ENCODE peak calls at places on chromosome 4, in seven cellular contexts. P is heart right ventricle, H is upper lobe of right lung, F is thoracic aorta, U is sigmoid colon, D is SK-N-SH, S is cardiac muscle cell. C is an unnamed sample. For H3K4me1 and H3K36me3, the result is how much of the 10 kb centered on the place peaks cover.

GRCh38 chr4:138449938-138450337 is 207.8 kb upstream of the SLC7A11 start:
- DNase-seq in P (no peak), H (no peak), F (no peak), U (no peak), D (peak), S (no peak), C (no peak)

GRCh38 chr4:184688447-184688846 is 38.9 kb downstream of the PRIMPOL start:
- DNase-seq in P (no peak), H (no peak), F (no peak), U (no peak), D (no peak), S (no peak), C (no peak)

GRCh38 chr4:23818097-23818648 is 71.7 kb downstream of the PPARGC1A start:
- DNase-seq in P (no peak), H (no peak), F (no peak), U (no peak), D (no peak), S (peak), C (no peak)

GRCh38 chr4:905485-906214 is 26.5 kb downstream of the GAK start:
- DNase-seq in P (no peak), H (no peak), F (no peak), U (no peak), D (no peak), S (no peak), C (no peak)

GRCh38 chr4:156949373-156949814 is 22.2 kb downstream of the PDGFC start:
- DNase-seq in P (no peak), H (no peak), F (no peak), U (no peak), D (no peak), S (no peak), C (no peak)

GRCh38 chr4:119142837-119143236 is 7.2 kb downstream of the MYOZ2 start:
- DNase-seq in P (no peak), H (no peak), F (no peak), U (no peak), D (no peak), S (no peak), C (no peak)

GRCh38 chr4:7366958-7367353 is 67.8 kb downstream of the PSAPL1 start:
- DNase-seq in P (no peak), H (no peak), F (no peak), U (peak), D (no peak), S (no peak), C (no peak)

GRCh38 chr4:12036450-12036849 is 607.8 kb upstream of the HS3ST1 start:
- DNase-seq in P (peak), H (no peak), F (no peak), U (no peak), D (no peak), S (no peak), C (no peak)

GRCh38 chr4:34644716-34645115 is 1599.6 kb downstream of the ARAP2 start:
- DNase-seq in P (no peak), H (no peak), F (no peak), U (no peak), D (no peak), S (no peak), C (no peak)

GRCh38 chr4:158805628-158806471 is 37.0 kb downstream of the FNIP2 start:
- DNase-seq in P (no peak), H (no peak), F (no peak), U (no peak), D (peak), S (peak), C (no peak)

GRCh38 chr4:99651370-99651769 is 6.3 kb downstream of the C4orf54 start:
- DNase-seq in P (no peak), H (no peak), F (no peak), U (no peak), D (peak), S (no peak), C (no peak)

GRCh38 chr4:991451-992296 is 1.5 kb downstream of the SLC26A1 start:
- DNase-seq in P (no peak), H (no peak), F (no peak), U (no peak), D (no peak), S (no peak), C (no peak)

GRCh38 chr4:3371038-3371437 is 70.7 kb upstream of the HGFAC start:
- DNase-seq in P (no peak), H (no peak), F (no peak), U (peak), D (peak), S (peak), C (no peak)

GRCh38 chr4:144816668-144817067 is 170.7 kb downstream of the HHIP start:
- DNase-seq in P (no peak), H (no peak), F (no peak), U (no peak), D (no peak), S (no peak), C (no peak)

GRCh38 chr4:38013461-38014366 is 53.5 kb downstream of the PTTG2 start:
- DNase-seq in P (peak), H (no peak), F (no peak), U (peak), D (no peak), S (no peak), C (no peak)

GRCh38 chr4:104549736-104550135 is 55.0 kb upstream of the CXXC4 start:
- DNase-seq in P (no peak), H (no peak), F (no peak), U (no peak), D (no peak), S (no peak), C (no peak)

GRCh38 chr4:25563071-25563564 is 92.5 kb upstream of the SLC34A2 start:
- DNase-seq in P (no peak), H (peak), F (no peak), U (no peak), D (no peak), S (no peak), C (no peak)

GRCh38 chr4:135741583-135741982 is 1540.0 kb upstream of the PABPC4L start:
- DNase-seq in P (no peak), H (no peak), F (no peak), U (no peak), D (no peak), S (no peak), C (no peak)

DNA sequence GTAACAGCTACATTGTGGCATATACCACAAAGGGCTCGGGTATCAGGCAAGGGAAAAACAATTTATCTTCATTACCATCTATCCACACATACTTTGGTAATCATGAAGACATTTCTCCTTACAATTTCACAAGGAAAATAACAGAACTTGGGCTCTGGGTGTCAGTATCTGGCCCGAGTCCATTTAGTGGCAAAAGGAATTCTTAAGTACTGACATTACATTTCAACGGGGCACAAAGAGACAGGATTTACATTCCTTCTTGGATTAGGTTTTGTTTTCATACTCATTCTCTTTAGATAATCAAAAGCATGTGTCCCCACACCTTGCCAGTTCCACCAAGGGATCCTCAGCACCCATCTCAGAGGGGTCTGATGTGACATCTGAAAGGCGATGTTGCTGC is 118.4 kb downstream of the PALLD start:
- DNase-seq in P (no peak), H (no peak), F (no peak), U (no peak), D (no peak), S (no peak), C (no peak)
- H3K4me1 ChIP-seq in P (under half), H (under half), F (under half), U (under half), D (under half), S (under half), C (under half)

DNA sequence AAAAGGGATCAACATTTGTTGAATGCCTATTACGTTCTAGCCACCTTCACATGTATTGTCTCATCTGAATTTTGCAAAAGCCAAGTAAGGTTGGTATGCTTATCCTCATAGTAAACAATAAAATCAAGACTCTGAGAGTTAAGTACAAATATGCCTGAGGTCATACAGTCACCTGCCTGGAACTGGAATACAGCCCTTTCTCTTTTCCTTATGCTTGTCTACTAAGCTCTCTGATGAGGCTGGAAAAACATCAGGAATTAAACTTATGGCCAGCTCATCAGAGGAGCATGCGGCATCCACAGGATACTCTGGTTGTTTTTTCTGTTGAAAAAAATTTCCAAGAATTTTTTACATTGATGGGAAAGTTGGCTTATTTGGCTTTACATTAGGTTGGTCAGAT is 35.5 kb downstream of the NCAPG start:
- DNase-seq in P (no peak), H (no peak), F (no peak), U (no peak), D (no peak), S (no peak), C (no peak)
- H3K36me3 ChIP-seq in P (under half), H (under half), F (under half), U (under half), D (half or more), S (under half), C (under half)

GRCh38 chr4:98625399-98625798 is 33.0 kb downstream of the TSPAN5 start:
- DNase-seq in P (no peak), H (no peak), F (no peak), U (no peak), D (no peak), S (no peak), C (no peak)
- H3K4me1 ChIP-seq in P (under half), H (under half), F (under half), U (under half), D (under half), S (under half), C (under half)

GRCh38 chr4:128908735-128909134 is 99.2 kb downstream of the JADE1 start:
- DNase-seq in P (no peak), H (no peak), F (no peak), U (no peak), D (no peak), S (no peak), C (no peak)
- H3K36me3 ChIP-seq in P (under half), H (under half), F (under half), U (under half), D (under half), S (under half), C (under half)

GRCh38 chr4:153345011-153345981 is 808 bp downstream of the MND1 start:
- DNase-seq in P (peak), H (peak), F (no peak), U (peak), D (peak), S (peak), C (no peak)
- H3K4me1 ChIP-seq in P (under half), H (under half), F (under half), U (under half), D (under half), S (under half), C (under half)

GRCh38 chr4:153603835-153604234 is 80.2 kb upstream of the TLR2 start:
- DNase-seq in P (no peak), H (no peak), F (no peak), U (no peak), D (no peak), S (no peak), C (no peak)
- H3K36me3 ChIP-seq in P (under half), H (half or more), F (under half), U (under half), D (under half), S (under half), C (under half)

DNA sequence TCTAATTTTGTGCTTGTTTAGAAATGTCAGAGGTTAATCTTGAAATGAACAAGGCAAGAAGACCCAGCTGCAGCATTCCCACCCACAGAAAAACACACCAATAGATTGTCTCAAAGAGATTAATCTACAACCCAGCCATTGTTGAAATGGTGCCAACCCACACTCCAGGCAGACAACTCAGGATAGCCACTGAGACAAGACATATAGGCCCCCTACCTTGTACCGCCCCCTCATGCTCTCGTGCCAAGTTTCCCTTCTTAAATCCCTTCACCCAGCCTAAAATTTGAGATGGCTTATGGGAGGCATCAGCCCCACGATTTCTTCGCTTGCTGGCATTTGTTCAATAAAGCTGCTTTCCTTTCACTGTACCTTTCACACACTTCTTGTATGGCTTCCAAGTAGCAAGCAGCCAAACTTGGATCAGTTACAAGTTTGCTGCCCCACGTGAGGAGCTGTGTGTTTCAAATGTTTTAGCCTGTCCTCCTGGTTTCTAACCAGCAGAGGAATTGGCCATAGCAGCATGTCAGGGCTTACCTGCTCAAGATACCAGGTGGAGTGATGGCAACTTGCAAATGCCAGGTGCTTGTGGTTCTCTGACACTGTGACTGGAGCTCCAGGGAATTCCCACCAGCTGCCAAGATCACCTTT is 1754.2 kb downstream of the C4orf33 start:
- DNase-seq in P (no peak), H (no peak), F (no peak), U (no peak), D (peak), S (no peak), C (no peak)
- H3K4me1 ChIP-seq in P (under half), H (under half), F (under half), U (under half), D (under half), S (under half), C (under half)

GRCh38 chr4:8384397-8385060 is 56.0 kb downstream of the ACOX3 start:
- DNase-seq in P (no peak), H (no peak), F (no peak), U (no peak), D (no peak), S (no peak), C (no peak)

GRCh38 chr4:8386731-8387130 is 53.8 kb downstream of the ACOX3 start:
- DNase-seq in P (no peak), H (no peak), F (no peak), U (no peak), D (no peak), S (no peak), C (no peak)

GRCh38 chr4:8387194-8387593 is 53.3 kb downstream of the ACOX3 start:
- DNase-seq in P (no peak), H (no peak), F (no peak), U (no peak), D (no peak), S (no peak), C (no peak)

GRCh38 chr4:8385106-8385505 is 55.4 kb downstream of the ACOX3 start:
- DNase-seq in P (no peak), H (no peak), F (no peak), U (no peak), D (no peak), S (no peak), C (no peak)

DNA sequence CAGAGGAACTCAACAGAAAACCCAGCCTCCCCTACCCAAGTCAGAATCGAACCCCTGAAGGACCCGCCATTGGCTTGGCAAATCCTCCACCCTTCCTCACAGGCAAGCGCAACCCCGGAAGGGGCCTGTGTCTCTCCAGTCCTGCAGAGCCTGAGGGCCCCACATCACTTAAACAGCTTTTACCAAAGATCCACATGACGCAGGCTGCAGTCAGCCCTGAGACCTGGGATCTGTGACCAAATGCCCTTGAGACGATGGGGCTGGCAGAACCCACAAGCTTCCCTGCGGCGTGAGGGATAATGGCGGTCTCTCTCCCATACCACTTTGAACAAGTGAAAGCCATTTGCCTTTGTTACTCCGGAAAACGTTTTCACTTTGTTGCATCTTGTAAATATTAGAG is 54.9 kb downstream of the ACOX3 start:
- DNase-seq in P (no peak), H (no peak), F (no peak), U (no peak), D (peak), S (no peak), C (no peak)
- H3K36me3 ChIP-seq in P (under half), H (under half), F (half or more), U (under half), D (under half), S (under half), C (under half)

DNA sequence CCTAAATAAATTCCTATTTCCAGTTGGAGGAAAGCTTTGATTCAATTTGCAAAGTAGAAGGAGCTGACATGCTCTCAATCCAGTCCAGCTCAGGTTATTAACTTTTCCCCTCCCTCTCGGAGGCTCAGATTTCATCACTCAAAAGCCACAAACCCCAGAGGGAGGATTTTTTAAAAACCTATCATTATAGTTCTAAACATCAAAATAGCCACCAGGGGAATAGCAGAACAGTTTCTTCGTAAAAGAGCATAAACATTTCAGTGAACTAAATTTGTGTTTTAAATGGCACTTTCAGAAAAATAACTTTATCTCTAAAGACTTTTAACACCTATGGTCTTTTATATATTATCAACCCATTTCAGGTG is 8.8 kb downstream of the GPRIN3 start:
- DNase-seq in P (no peak), H (no peak), F (no peak), U (no peak), D (no peak), S (peak), C (no peak)
- H3K4me1 ChIP-seq in P (under half), H (under half), F (under half), U (under half), D (under half), S (half or more), C (under half)

GRCh38 chr4:143554728-143555597 is 41.5 kb downstream of the SMARCA5 start:
- DNase-seq in P (no peak), H (no peak), F (no peak), U (no peak), D (no peak), S (no peak), C (no peak)
- H3K36me3 ChIP-seq in P (under half), H (half or more), F (under half), U (under half), D (half or more), S (under half), C (half or more)

C was measured in tibial nerve.